ENCODE peak calls at places on chromosomes 11 and 22, in six cellular contexts. E, F, M, T, N and V are unnamed samples.

GRCh38 chr11:20397281-20397680 is 9.8 kb downstream of the PRMT3 start:
- DNase-seq in E (no peak), F (peak; percentile 62), M (no peak), T (peak; percentile 57), N (no peak), V (no peak)

GRCh38 chr11:118715837-118716260 is 36.4 kb upstream of the TREH start:
- DNase-seq in E (no peak), F (peak; percentile 35), M (no peak), T (no peak), N (no peak), V (no peak)

GRCh38 chr11:117910941-117911630 is 18.1 kb downstream of the TMPRSS13 start:
- DNase-seq in E (no peak), F (no peak), M (no peak), T (no peak), N (no peak), V (no peak)

GRCh38 chr11:130675456-130675855 is 227.0 kb downstream of the ADAMTS15 start:
- DNase-seq in E (peak; percentile 70), F (peak; percentile 91), M (peak; percentile 45), T (peak; percentile 50), N (peak; percentile 86), V (no peak)

GRCh38 chr22:28799834-28800307 is 498 bp downstream of the XBP1 start:
- DNase-seq in E (peak; percentile 72), F (peak; percentile 66), M (peak; percentile 70), T (peak; percentile 54), N (peak; percentile 80), V (peak; percentile 11)

GRCh38 chr11:85171648-85172257 is 455.4 kb downstream of the DLG2 start:
- DNase-seq in E (no peak), F (no peak), M (no peak), T (no peak), N (no peak), V (no peak)

GRCh38 chr11:13955971-13956421 is 6.5 kb upstream of the SPON1 start:
- DNase-seq in E (peak; percentile 45), F (peak; percentile 86), M (peak; percentile 63), T (peak; percentile 71), N (peak; percentile 25), V (peak; percentile 24)

GRCh38 chr11:77109236-77110019 is 6.8 kb downstream of the OMP start:
- DNase-seq in E (peak; percentile 38), F (peak; percentile 56), M (no peak), T (peak; percentile 37), N (no peak), V (no peak)

GRCh38 chr11:19187101-19187500 is 14.7 kb downstream of the CSRP3 start:
- DNase-seq in E (no peak), F (peak; percentile 37), M (no peak), T (peak; percentile 58), N (no peak), V (no peak)

GRCh38 chr11:76151561-76152085 is 54.7 kb downstream of the WNT11 start:
- DNase-seq in E (no peak), F (no peak), M (no peak), T (no peak), N (no peak), V (no peak)

GRCh38 chr11:7579226-7579825 is 65.5 kb downstream of the PPFIBP2 start:
- DNase-seq in E (no peak), F (peak; percentile 85), M (no peak), T (peak; percentile 57), N (no peak), V (no peak)

GRCh38 chr11:70734379-70734778 is 336.1 kb downstream of the CTTN start:
- DNase-seq in E (no peak), F (no peak), M (no peak), T (no peak), N (no peak), V (no peak)

GRCh38 chr11:134818531-134818930 is 406.5 kb upstream of the B3GAT1 start:
- DNase-seq in E (no peak), F (no peak), M (no peak), T (no peak), N (no peak), V (no peak)

GRCh38 chr22:37716708-37717107 is 19.9 kb downstream of the TRIOBP start:
- DNase-seq in E (no peak), F (no peak), M (no peak), T (peak; percentile 33), N (no peak), V (no peak)

GRCh38 chr22:20155330-20156041 is 4.6 kb upstream of the CCDC188 start:
- DNase-seq in E (peak; percentile 54), F (peak; percentile 39), M (peak; percentile 38), T (no peak), N (peak; percentile 58), V (no peak)

GRCh38 chr22:23638611-23639010 is 6.5 kb upstream of the DRICH1 start:
- DNase-seq in E (no peak), F (no peak), M (no peak), T (no peak), N (no peak), V (no peak)

GRCh38 chr22:29095459-29095858 is 22.6 kb downstream of the KREMEN1 start:
- DNase-seq in E (no peak), F (no peak), M (no peak), T (no peak), N (no peak), V (no peak)

GRCh38 chr22:32024791-32025190 is 18.3 kb upstream of the SLC5A1 start:
- DNase-seq in E (no peak), F (no peak), M (no peak), T (peak; percentile 18), N (no peak), V (no peak)

GRCh38 chr22:45335021-45335818 is 25.5 kb downstream of the FAM118A start:
- DNase-seq in E (peak; percentile 42), F (no peak), M (no peak), T (no peak), N (peak; percentile 85), V (no peak)
- TF ChIP-seq CTCF in E (peak; percentile 22), F (no peak), M (no peak), T (no peak), N (peak; percentile 53), V (peak; percentile 35)

GRCh38 chr11:95508219-95508880 is 277.3 kb upstream of the SESN3 start:
- DNase-seq in E (no peak), F (peak; percentile 49), M (no peak), T (no peak), N (no peak), V (no peak)

GRCh38 chr11:95505927-95506426 is 275.0 kb upstream of the SESN3 start:
- DNase-seq in E (no peak), F (peak; percentile 81), M (no peak), T (peak; percentile 52), N (no peak), V (no peak)

GRCh38 chr11:95512177-95512576 is 277.4 kb downstream of the FAM76B start:
- DNase-seq in E (no peak), F (peak; percentile 97), M (no peak), T (peak; percentile 69), N (no peak), V (no peak)

GRCh38 chr11:95506777-95507176 is 275.8 kb upstream of the SESN3 start:
- DNase-seq in E (no peak), F (peak; percentile 39), M (no peak), T (no peak), N (no peak), V (no peak)

DNA sequence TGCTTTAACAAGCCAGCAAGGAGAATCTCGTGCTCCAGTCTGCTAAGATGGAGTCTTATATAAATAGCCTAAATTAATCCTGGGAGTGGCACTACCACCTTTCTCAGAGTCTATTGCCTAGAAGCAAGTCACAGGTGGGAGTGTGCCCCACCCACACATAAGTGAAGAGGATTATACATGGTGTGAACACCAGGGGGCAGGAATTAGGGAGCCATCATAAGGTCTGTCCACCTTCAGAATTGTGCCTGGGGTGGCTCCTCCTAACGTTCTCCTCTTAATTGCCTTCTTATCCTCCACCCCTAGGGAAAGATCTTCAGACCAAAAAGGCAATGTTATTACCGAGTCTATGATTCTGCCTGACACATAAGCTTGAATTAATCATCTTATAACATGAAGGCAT is 276.8 kb upstream of the SESN3 start:
- DNase-seq in E (no peak), F (no peak), M (no peak), T (no peak), N (no peak), V (no peak)
- TF ChIP-seq CTCF in E (peak; percentile 19), F (no peak), M (no peak), T (no peak), N (peak; percentile 19), V (no peak)

GRCh38 chr11:128187829-128188228 is 399.5 kb downstream of the ETS1 start:
- DNase-seq in E (peak; percentile 37), F (no peak), M (no peak), T (peak; percentile 48), N (no peak), V (no peak)

GRCh38 chr11:128187377-128187776 is 400.0 kb downstream of the ETS1 start:
- DNase-seq in E (no peak), F (no peak), M (no peak), T (no peak), N (no peak), V (no peak)

GRCh38 chr11:128188346-128189115 is 398.8 kb downstream of the ETS1 start:
- DNase-seq in E (no peak), F (no peak), M (no peak), T (no peak), N (no peak), V (no peak)

GRCh38 chr11:128189823-128190222 is 397.5 kb downstream of the ETS1 start:
- DNase-seq in E (no peak), F (no peak), M (no peak), T (no peak), N (no peak), V (no peak)

GRCh38 chr11:128190312-128190711 is 397.0 kb downstream of the ETS1 start:
- DNase-seq in E (no peak), F (no peak), M (no peak), T (no peak), N (no peak), V (no peak)
- TF ChIP-seq CTCF in E (no peak), F (no peak), M (no peak), T (no peak), N (no peak), V (no peak)

GRCh38 chr11:46676436-46677158 is 23.8 kb downstream of the ARHGAP1 start:
- DNase-seq in E (no peak), F (no peak), M (no peak), T (no peak), N (no peak), V (no peak)

GRCh38 chr11:46673713-46674462 is 26.5 kb downstream of the ARHGAP1 start:
- DNase-seq in E (no peak), F (no peak), M (peak; percentile 78), T (no peak), N (no peak), V (no peak)

GRCh38 chr11:46675949-46676348 is 24.5 kb downstream of the ARHGAP1 start:
- DNase-seq in E (no peak), F (no peak), M (no peak), T (no peak), N (no peak), V (no peak)

GRCh38 chr11:46674463-46675287 is 25.7 kb downstream of the ARHGAP1 start:
- DNase-seq in E (no peak), F (peak; percentile 47), M (no peak), T (peak; percentile 18), N (peak; percentile 55), V (no peak)

DNA sequence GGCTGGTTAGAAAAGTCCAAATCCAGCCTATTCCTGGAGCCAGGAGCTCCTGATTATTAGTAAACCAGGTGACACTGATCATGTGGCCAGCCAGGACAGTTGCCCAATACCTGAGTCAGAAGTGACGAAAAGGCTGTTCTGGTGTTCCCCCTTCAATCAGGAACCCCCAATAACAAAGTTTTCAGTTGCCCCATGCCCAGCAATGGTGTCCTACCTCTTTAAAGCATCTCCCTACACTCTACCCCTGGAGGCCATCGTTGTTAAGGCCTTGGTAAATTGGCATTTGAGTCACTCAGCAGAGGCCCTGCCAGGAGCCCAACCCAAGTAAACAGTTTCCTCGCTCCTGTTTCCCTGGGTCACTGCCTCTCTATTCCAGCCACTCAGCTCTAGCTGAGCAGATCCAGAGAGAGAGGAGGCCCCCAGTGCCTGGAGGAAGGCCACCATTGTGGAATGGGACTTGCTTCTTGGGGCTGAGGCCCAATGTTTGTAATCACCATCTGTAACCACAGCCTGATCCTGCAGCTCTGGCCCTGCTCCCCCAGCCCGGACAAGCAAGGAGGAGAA is 25.0 kb downstream of the ARHGAP1 start:
- DNase-seq in E (no peak), F (peak; percentile 88), M (peak; percentile 85), T (peak; percentile 72), N (peak; percentile 56), V (no peak)
- TF ChIP-seq CTCF in E (no peak), F (peak; percentile 43), M (peak; percentile 30), T (no peak), N (no peak), V (no peak)